ENCODE peak calls at places on chromosomes 3 and 15, in six cellular contexts. S is mammary epithelial cell, L is left ventricle myocardium inferior, Y is stomach, K is MM.1S, M is A673. O is an unnamed sample.

GRCh38 chr15:79682285-79682684 is 214.5 kb downstream of the MTHFS start:
- DNase-seq in Y (no peak), K (no peak), M (peak; percentile 18), S (peak; percentile 11), L (peak; percentile 45), O (no peak)

GRCh38 chr3:157112536-157112935 is 47.4 kb downstream of the CCNL1 start:
- DNase-seq in Y (no peak), L (no peak), S (no peak), K (no peak), M (no peak), O (no peak)

GRCh38 chr15:66578286-66578875 is 12.6 kb upstream of the LCTL start:
- DNase-seq in K (no peak), M (no peak), S (no peak), Y (no peak), L (no peak), O (no peak)

GRCh38 chr3:69204315-69204957 is 82.0 kb upstream of the LMOD3 start:
- DNase-seq in S (no peak), M (peak; percentile 8), L (no peak), Y (no peak), K (no peak), O (no peak)

GRCh38 chr15:85477730-85478129 is 97.3 kb downstream of the AKAP13 start:
- DNase-seq in K (no peak), L (no peak), S (peak; percentile 83), M (peak; percentile 61), Y (no peak), O (no peak)

GRCh38 chr15:92884459-92884812 is 15.7 kb upstream of the CHD2 start:
- DNase-seq in M (no peak), S (no peak), K (no peak), L (no peak), Y (no peak), O (no peak)

GRCh38 chr3:186760141-186760813 is 23.1 kb upstream of the EIF4A2 start:
- DNase-seq in Y (no peak), M (no peak), K (no peak), S (peak; percentile 91), L (no peak), O (no peak)

GRCh38 chr3:39733804-39734203 is 75.6 kb upstream of the MYRIP start:
- DNase-seq in Y (no peak), M (no peak), L (no peak), K (no peak), S (no peak), O (no peak)

GRCh38 chr15:67064607-67065530 is 533 bp upstream of the SMAD3 start:
- DNase-seq in L (peak; percentile 63), K (no peak), S (no peak), Y (peak; percentile 63), M (no peak), O (no peak)

GRCh38 chr3:156908398-156908797 is 82.2 kb downstream of the LEKR1 start:
- DNase-seq in K (no peak), L (no peak), M (no peak), Y (no peak), S (no peak), O (no peak)

GRCh38 chr15:94206463-94207167 is 24.7 kb upstream of the MCTP2 start:
- DNase-seq in S (peak; percentile 94), Y (no peak), K (no peak), M (no peak), L (no peak), O (no peak)

DNA sequence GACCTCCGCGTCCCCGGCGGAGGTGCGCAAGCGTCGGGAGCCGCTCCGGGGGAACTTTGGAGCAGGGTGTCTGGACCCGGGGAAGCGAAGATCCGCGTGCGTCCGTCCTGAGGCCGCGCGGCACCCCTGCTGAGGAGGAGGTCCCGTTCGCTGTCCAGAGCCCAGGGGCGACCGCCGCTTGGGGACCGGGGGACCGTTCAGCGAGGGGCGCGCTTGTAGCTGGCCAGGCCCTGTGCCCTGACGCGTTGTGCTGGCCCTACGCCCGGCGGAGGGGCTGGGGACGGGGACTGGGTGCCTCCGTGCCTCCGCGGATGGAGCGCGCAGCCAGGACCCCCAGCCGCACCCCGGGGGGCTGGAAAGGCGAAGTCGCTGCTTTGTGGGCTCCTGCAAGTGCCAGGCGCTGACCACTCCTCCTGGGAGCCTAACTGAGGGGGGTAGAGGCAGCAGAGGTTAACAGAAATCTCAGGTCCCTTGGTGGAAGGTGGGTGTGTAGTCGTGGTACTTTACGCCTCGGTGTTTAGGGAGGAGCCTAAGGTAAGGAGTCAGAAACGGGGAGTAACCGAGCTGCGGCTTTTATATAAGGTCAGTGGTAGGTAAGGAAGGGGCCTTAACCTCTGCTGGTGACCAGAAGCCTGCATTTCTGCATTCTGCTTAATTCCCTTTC is at the start of gene PPARG:
- DNase-seq in K (no peak), S (no peak), Y (peak; percentile 59), M (no peak), L (peak; percentile 45), O (no peak)
- H3K27me3 ChIP-seq in K (peaks cover 4% of the 10 kb centered on the region), S (peaks cover 9% of the 10 kb centered on the region), Y (no peaks in the 10 kb centered on the region), M (peaks cover 75% of the 10 kb centered on the region), L (no peaks in the 10 kb centered on the region), O (no peaks in the 10 kb centered on the region)

GRCh38 chr3:15647629-15648167 is 46.2 kb downstream of the BTD start:
- DNase-seq in S (peak; percentile 86), M (peak; percentile 22), Y (no peak), K (peak; percentile 95), L (no peak), O (peak; percentile 30)

GRCh38 chr3:15649341-15649740 is 47.8 kb downstream of the BTD start:
- DNase-seq in L (no peak), M (no peak), S (no peak), Y (no peak), K (no peak), O (no peak)

GRCh38 chr3:15646924-15647511 is 45.5 kb downstream of the BTD start:
- DNase-seq in L (peak; percentile 33), S (peak; percentile 88), K (peak; percentile 73), Y (no peak), M (peak; percentile 62), O (no peak)

GRCh38 chr3:15651396-15651795 is 49.9 kb downstream of the BTD start:
- DNase-seq in M (no peak), S (no peak), K (no peak), L (no peak), Y (no peak), O (no peak)

GRCh38 chr3:15649831-15650230 is 48.3 kb downstream of the BTD start:
- DNase-seq in L (no peak), Y (no peak), K (peak; percentile 18), S (no peak), M (no peak), O (no peak)
- H3K4me1 ChIP-seq in L (peaks cover 27% of the 10 kb centered on the region), Y (no peaks in the 10 kb centered on the region), K (peaks cover 43% of the 10 kb centered on the region), S (peaks cover 42% of the 10 kb centered on the region), M (peaks cover 15% of the 10 kb centered on the region), O (peaks cover 30% of the 10 kb centered on the region)

GRCh38 chr3:12918231-12918630 is 76.9 kb upstream of the RPL32 start:
- DNase-seq in S (peak; percentile 4), L (no peak), Y (no peak), K (no peak), M (no peak), O (no peak)
- H3K27me3 ChIP-seq in S (no peaks in the 10 kb centered on the region), L (no peaks in the 10 kb centered on the region), Y (no peaks in the 10 kb centered on the region), K (no peaks in the 10 kb centered on the region), M (no peaks in the 10 kb centered on the region), O (no peaks in the 10 kb centered on the region)

GRCh38 chr3:74713977-74714376 is 99.5 kb upstream of the CNTN3 start:
- DNase-seq in K (no peak), M (no peak), L (no peak), Y (no peak), S (no peak), O (no peak)

DNA sequence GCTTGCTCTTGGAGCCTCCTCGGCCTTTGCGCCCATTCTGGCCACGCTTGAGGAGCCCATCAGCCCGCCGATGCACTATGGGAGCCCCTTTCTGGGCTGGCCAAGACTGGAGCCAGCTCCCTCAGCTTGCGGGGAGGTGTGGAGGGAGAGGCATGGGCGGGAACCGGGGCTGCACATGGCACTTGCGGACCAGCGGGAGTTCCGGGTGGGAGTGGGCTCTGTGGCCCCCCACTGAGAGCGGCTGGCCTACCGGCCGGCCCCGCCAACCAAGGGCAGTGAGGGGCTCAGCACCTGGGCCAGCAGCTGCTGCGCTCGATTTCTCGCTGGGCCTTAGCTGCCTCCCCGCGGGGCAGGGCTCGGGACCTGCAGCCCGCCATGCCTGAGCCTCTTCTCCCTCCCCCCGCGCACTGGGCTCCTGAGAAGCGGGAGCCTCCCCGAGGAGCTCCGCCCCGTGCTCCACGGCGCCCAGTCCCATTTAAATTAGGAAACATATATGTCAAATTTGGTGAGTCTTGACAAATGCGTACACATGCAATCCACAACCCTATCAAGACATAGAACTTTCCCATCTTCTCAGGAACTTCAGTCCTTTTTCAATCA is 97.6 kb upstream of the CNTN3 start:
- DNase-seq in Y (no peak), M (no peak), L (no peak), K (no peak), S (no peak), O (no peak)
- H3K4me1 ChIP-seq in Y (no peaks in the 10 kb centered on the region), M (no peaks in the 10 kb centered on the region), L (peaks cover 7% of the 10 kb centered on the region), K (no peaks in the 10 kb centered on the region), S (no peaks in the 10 kb centered on the region), O (no peaks in the 10 kb centered on the region)

DNA sequence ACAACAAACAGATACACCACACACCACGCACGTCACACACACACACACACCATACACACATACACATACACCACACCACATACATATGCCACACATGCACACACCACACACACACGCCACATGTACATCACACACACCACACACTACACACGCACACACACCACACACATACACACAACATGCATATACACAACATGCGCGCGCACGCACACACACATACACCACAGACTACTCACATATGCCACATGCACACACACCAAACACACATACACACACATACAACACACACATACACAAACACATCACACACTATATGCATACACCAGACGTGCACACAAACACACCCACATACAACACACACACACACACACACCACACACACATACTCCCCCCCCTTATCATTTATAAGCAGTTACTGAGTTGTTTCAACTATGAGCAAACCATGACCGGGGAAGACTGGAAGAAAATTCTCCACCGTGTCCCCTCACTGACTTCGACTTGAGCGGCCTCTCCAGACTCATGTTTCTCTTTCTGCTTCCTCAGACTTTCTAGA is 126.7 kb upstream of the IQSEC1 start:
- DNase-seq in S (no peak), L (no peak), Y (no peak), M (no peak), K (no peak), O (no peak)
- H3K27me3 ChIP-seq in S (peaks cover 3% of the 10 kb centered on the region), L (peaks cover 92% of the 10 kb centered on the region), Y (peaks cover 17% of the 10 kb centered on the region), M (peaks cover 23% of the 10 kb centered on the region), K (no peaks in the 10 kb centered on the region), O (peaks cover 5% of the 10 kb centered on the region)

DNA sequence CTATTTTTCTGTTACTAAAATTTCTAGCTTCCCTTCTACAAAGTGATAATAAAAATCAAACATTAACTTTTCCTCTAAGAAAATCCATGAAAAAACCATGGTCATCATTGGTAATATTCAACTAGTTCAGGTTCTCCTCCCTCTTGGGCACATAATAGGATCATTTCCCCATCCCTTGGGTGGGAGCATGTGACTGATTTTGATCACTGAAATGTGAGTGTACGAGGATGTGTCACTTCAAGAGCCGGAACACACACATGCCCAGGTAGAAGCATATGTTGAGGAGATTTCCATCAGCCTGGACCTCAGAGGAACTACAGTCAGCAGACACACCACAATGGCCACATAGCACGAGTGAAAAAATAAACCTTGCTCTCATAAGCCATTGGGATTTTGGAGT is 36.1 kb downstream of the AP3S2 start:
- DNase-seq in K (no peak), Y (no peak), L (no peak), S (no peak), M (no peak), O (no peak)
- H3K4me1 ChIP-seq in K (peaks cover 27% of the 10 kb centered on the region), Y (no peaks in the 10 kb centered on the region), L (peaks cover 2% of the 10 kb centered on the region), S (no peaks in the 10 kb centered on the region), M (no peaks in the 10 kb centered on the region), O (no peaks in the 10 kb centered on the region)

GRCh38 chr3:98529856-98530459 is 1.8 kb upstream of the GPR15 start:
- DNase-seq in S (no peak), L (no peak), M (no peak), K (no peak), Y (no peak), O (no peak)
- H3K27me3 ChIP-seq in S (no peaks in the 10 kb centered on the region), L (no peaks in the 10 kb centered on the region), M (peaks cover 14% of the 10 kb centered on the region), K (no peaks in the 10 kb centered on the region), Y (no peaks in the 10 kb centered on the region), O (no peaks in the 10 kb centered on the region)

GRCh38 chr3:50269460-50269859 is 513 bp downstream of the SEMA3B start:
- DNase-seq in S (no peak), L (no peak), K (no peak), Y (no peak), M (no peak), O (no peak)
- H3K4me1 ChIP-seq in S (peaks cover 50% of the 10 kb centered on the region), L (peaks cover 76% of the 10 kb centered on the region), K (peaks cover 11% of the 10 kb centered on the region), Y (peaks cover 87% of the 10 kb centered on the region), M (peaks cover 16% of the 10 kb centered on the region), O (peaks cover 13% of the 10 kb centered on the region)